ENCODE peak calls at places on chromosomes 7 and 10, in four cellular contexts. U, G, L and N are unnamed samples.

GRCh38 chr10:130751851-130752250 is 559.7 kb downstream of the TCERG1L start:
- DNase-seq in U (no peak), G (no peak), L (no peak), N (no peak)

GRCh38 chr10:93150289-93150688 is 76.6 kb downstream of the CYP26A1 start:
- DNase-seq in U (no peak), G (no peak), L (no peak), N (no peak)

GRCh38 chr10:132632091-132632561 is 94.5 kb downstream of the INPP5A start:
- DNase-seq in U (no peak), G (no peak), L (no peak), N (no peak)

GRCh38 chr10:123726381-123726780 is 60.2 kb downstream of the GPR26 start:
- DNase-seq in U (no peak), G (no peak), L (no peak), N (no peak)

GRCh38 chr10:49417311-49418052 is 21.6 kb upstream of the DRGX start:
- DNase-seq in U (no peak), G (no peak), L (no peak), N (peak; percentile 68)

GRCh38 chr10:93916257-93917063 is 22.7 kb downstream of the SLC35G1 start:
- DNase-seq in U (no peak), G (no peak), L (no peak), N (no peak)

GRCh38 chr7:94040254-94040653 is 36.1 kb upstream of the BET1 start:
- DNase-seq in U (no peak), G (no peak), L (no peak), N (no peak)

GRCh38 chr7:9023895-9024294 is 590.5 kb downstream of the NXPH1 start:
- DNase-seq in U (no peak), G (no peak), L (no peak), N (no peak)

GRCh38 chr10:133421336-133422222 is 2.8 kb downstream of the SPRN start:
- DNase-seq in U (no peak), G (no peak), L (no peak), N (no peak)

GRCh38 chr7:132655071-132655761 is 78.9 kb upstream of the PLXNA4 start:
- DNase-seq in U (no peak), G (no peak), L (no peak), N (peak; percentile 46)

GRCh38 chr10:62306663-62307062 is 38.0 kb upstream of the RTKN2 start:
- DNase-seq in U (no peak), G (no peak), L (no peak), N (no peak)

GRCh38 chr7:24477376-24477775 is 95.9 kb upstream of the PALS2 start:
- DNase-seq in U (no peak), G (no peak), L (no peak), N (no peak)
- H3K4me3 ChIP-seq in U (no peak overlapping the region), G (no peak overlapping the region), L (no peak overlapping the region), N (no peak overlapping the region)

GRCh38 chr7:47936323-47936722 is 11.9 kb downstream of the PKD1L1 start:
- DNase-seq in U (no peak), G (no peak), L (no peak), N (no peak)
- H3K4me3 ChIP-seq in U (no peak overlapping the region), G (no peak overlapping the region), L (no peak overlapping the region), N (no peak overlapping the region)

GRCh38 chr7:29337628-29338116 is 143.1 kb downstream of the CHN2 start:
- DNase-seq in U (no peak), G (no peak), L (no peak), N (no peak)
- H3K4me3 ChIP-seq in U (no peak overlapping the region), G (no peak overlapping the region), L (no peak overlapping the region), N (no peak overlapping the region)

DNA sequence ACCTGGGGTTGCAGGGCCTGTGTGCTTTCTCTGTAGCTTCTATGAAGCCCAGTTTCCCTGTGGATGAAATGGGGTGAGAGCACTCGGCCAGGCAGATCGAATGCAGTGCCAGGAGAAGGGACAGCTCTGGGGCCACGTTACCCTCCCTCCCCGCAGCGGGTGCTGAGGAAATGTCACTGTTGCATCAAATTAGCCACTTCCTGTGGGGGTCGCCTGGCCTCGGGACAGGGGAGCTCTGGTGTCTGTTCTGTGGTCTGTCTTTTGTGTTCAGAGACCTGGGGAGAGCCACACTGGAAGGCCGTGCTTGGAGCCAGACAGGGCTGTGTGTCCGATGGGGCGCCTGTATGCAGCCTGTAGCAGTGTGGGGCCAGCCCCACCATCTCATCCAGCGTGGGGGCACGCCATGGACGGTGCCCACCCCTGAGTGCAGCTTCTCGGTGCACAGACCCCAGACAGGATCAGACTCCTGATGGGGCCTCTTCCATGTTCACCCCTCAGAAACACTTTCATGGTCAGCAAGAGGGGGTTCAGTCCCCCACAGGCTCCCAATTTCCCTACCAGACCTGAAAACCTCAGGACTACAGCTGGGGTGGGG is 13.6 kb downstream of the TTYH3 start:
- DNase-seq in U (no peak), G (no peak), L (no peak), N (no peak)
- H3K4me3 ChIP-seq in U (no peak overlapping the region), G (no peak overlapping the region), L (no peak overlapping the region), N (no peak overlapping the region)